ENCODE peak calls at places on chromosomes 1 and 21, in five cellular contexts. L, B, V, A and Z are unnamed samples.
A peak's percentile ranks its signal among the peaks of the same experiment; 100 is the strongest.

GRCh38 chr1:186985889-186986491 is 157.2 kb downstream of the PLA2G4A start:
- DNase-seq in L (peak; percentile 78), B (peak; percentile 64), V (peak; percentile 77), A (peak; percentile 53), Z (peak; percentile 87)

GRCh38 chr1:160354388-160354985 is 11.3 kb downstream of the NCSTN start:
- DNase-seq in L (peak; percentile 18), B (peak; percentile 76), V (peak; percentile 50), A (peak; percentile 14), Z (peak; percentile 20)

GRCh38 chr21:21436012-21436545 is 437.9 kb downstream of the NCAM2 start:
- DNase-seq in L (peak; percentile 49), B (no peak), V (peak; percentile 34), A (peak; percentile 71), Z (peak; percentile 75)

GRCh38 chr1:197837911-197838310 is 62.6 kb upstream of the DENND1B start:
- DNase-seq in L (peak; percentile 17), B (no peak), V (peak; percentile 16), A (peak; percentile 6), Z (no peak)

GRCh38 chr1:54982739-54983138 is 2.3 kb downstream of the TMEM61 start:
- DNase-seq in L (no peak), B (no peak), V (no peak), A (no peak), Z (no peak)

GRCh38 chr1:53657256-53657805 is 81.6 kb downstream of the GLIS1 start:
- DNase-seq in L (no peak), B (no peak), V (no peak), A (no peak), Z (no peak)

GRCh38 chr1:50424045-50424939 is 1.0 kb upstream of the DMRTA2 start:
- DNase-seq in L (no peak), B (peak; percentile 29), V (no peak), A (no peak), Z (no peak)

GRCh38 chr1:30162565-30162964 is 560.8 kb downstream of the MATN1 start:
- DNase-seq in L (no peak), B (no peak), V (no peak), A (no peak), Z (no peak)

GRCh38 chr1:201696217-201696761 is 132.7 kb upstream of the IPO9 start:
- DNase-seq in L (peak; percentile 93), B (no peak), V (peak; percentile 97), A (peak; percentile 95), Z (peak; percentile 87)

GRCh38 chr1:161962094-161962887 is 61.4 kb downstream of the OLFML2B start:
- DNase-seq in L (peak; percentile 87), B (no peak), V (peak; percentile 89), A (peak; percentile 91), Z (peak; percentile 87)

GRCh38 chr1:41673355-41673754 is 188.9 kb upstream of the EDN2 start:
- DNase-seq in L (peak; percentile 64), B (no peak), V (peak; percentile 23), A (peak; percentile 45), Z (peak; percentile 61)

GRCh38 chr1:185956881-185957280 is 222.7 kb downstream of the HMCN1 start:
- DNase-seq in L (no peak), B (no peak), V (no peak), A (peak; percentile 58), Z (no peak)

GRCh38 chr1:50929376-50929958 is 30.6 kb downstream of the FAF1 start:
- DNase-seq in L (peak; percentile 59), B (peak; percentile 16), V (peak; percentile 68), A (peak; percentile 39), Z (peak; percentile 80)

GRCh38 chr1:94095112-94095637 is 25.8 kb downstream of the ABCA4 start:
- DNase-seq in L (peak; percentile 95), B (no peak), V (peak; percentile 89), A (peak; percentile 94), Z (peak; percentile 70)

GRCh38 chr1:14969006-14969405 is 184.5 kb upstream of the TMEM51 start:
- DNase-seq in L (no peak), B (peak; percentile 27), V (peak; percentile 67), A (no peak), Z (no peak)

GRCh38 chr1:218986816-218987215 is 186.9 kb upstream of the LYPLAL1 start:
- DNase-seq in L (no peak), B (no peak), V (no peak), A (no peak), Z (no peak)

GRCh38 chr1:76503100-76503499 is 364.2 kb upstream of the ST6GALNAC5 start:
- DNase-seq in L (no peak), B (peak; percentile 77), V (no peak), A (no peak), Z (no peak)

GRCh38 chr1:76501576-76502219 is 365.6 kb upstream of the ST6GALNAC5 start:
- DNase-seq in L (no peak), B (peak; percentile 84), V (no peak), A (no peak), Z (no peak)

GRCh38 chr1:76500111-76500510 is 367.2 kb upstream of the ST6GALNAC5 start:
- DNase-seq in L (peak; percentile 4), B (no peak), V (no peak), A (no peak), Z (peak; percentile 53)

GRCh38 chr1:76501136-76501535 is 366.1 kb upstream of the ST6GALNAC5 start:
- DNase-seq in L (no peak), B (peak; percentile 66), V (peak; percentile 13), A (peak; percentile 20), Z (peak; percentile 42)
- H3K9ac ChIP-seq in L (no peak overlapping the region), B (no peak overlapping the region), V (no peak overlapping the region), A (no peak overlapping the region), Z (no peak overlapping the region)

DNA sequence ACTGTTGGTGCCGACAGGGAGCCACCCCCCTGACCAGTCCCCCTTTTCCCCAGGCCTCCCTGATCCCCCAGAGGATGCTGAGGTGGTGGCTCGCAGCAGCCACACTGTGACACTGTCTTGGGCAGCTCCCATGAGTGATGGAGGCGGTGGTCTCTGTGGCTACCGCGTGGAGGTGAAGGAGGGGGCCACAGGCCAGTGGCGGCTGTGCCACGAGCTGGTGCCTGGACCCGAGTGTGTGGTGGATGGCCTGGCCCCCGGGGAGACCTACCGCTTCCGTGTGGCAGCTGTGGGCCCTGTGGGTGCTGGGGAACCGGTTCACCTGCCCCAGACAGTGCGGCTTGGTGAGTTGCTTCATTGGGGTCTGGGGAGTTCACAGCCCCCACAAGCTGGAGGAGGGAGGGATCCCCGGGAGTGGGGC is 89.2 kb downstream of the TRIM11 start:
- DNase-seq in L (no peak), B (no peak), V (no peak), A (no peak), Z (no peak)
- H3K9me3 ChIP-seq in L (peaks cover 5% of the 10 kb centered on the region), B (no peaks in the 10 kb centered on the region), V (no peaks in the 10 kb centered on the region), A (no peaks in the 10 kb centered on the region), Z (peaks cover 5% of the 10 kb centered on the region)

DNA sequence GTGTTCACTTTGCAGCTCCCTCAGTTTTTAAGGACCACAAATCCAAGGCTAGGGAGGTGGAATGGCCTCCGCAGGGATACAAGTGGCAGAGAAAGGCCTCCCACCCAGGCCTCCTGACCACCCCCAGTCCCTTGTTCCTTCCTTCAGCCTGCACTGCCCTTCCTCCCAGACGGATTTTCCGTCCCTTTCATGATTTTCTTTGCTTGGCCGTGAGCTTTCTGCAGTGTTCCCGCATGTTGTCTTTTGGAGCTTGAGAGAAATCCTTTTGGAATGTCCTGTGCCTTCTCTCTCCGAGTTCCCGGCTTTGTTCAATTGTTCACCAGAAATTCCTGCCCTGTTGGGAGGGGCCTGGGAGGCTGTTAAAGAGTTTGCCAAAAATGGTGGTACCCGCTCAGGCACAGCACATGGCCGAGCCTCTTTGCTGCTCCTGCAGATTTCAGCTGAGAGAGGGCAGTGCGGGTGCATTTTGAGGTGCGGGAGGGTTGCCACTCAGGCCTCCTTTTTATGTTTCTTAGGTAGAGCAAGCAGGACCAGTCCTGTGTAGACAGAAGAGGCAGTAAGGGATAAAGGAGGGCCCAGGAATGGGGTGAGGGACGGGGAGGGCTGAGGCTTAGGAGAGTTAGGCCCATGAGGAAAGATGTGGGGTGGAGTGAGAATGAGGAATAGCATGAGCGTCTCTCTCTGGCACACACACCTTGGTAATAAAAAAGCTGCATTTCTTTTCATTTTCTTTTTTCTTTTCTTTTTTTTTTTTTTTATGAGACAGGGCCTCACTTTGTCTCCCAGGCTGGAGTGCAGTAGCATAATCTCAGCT is 7.4 kb upstream of the HSPG2 start:
- DNase-seq in L (no peak), B (peak; percentile 94), V (no peak), A (peak; percentile 68), Z (no peak)
- H3K9ac ChIP-seq in L (no peak overlapping the region), B (no peak overlapping the region), V (no peak overlapping the region), A (no peak overlapping the region), Z (no peak overlapping the region)

GRCh38 chr21:24188511-24188910 is 1418.8 kb downstream of the MRPL39 start:
- DNase-seq in L (peak; percentile 57), B (no peak), V (no peak), A (no peak), Z (peak; percentile 2)
- H3K9me3 ChIP-seq in L (no peaks in the 10 kb centered on the region), B (peaks cover 29% of the 10 kb centered on the region), V (peaks cover 10% of the 10 kb centered on the region), A (no peaks in the 10 kb centered on the region), Z (peaks cover 9% of the 10 kb centered on the region)

DNA sequence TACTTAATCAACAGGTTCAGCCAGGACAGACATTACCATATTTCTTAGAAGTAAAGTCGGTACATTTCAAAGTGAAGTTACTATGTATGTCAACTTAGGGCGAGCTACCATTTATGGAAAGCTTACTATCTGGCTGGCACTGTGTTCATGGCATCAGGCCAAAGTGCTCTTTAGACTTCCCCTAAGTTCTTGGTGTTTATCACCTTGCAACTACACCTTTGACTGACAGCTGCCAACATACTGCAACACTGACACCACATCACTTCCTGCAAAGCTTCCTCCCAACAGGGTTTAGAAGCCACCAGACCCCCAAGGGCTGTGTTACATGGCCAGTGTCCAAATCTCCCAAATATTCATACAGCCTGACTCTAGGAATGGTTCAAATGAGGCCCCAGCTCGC is 61.0 kb downstream of the TIAM1 start:
- DNase-seq in L (no peak), B (no peak), V (no peak), A (no peak), Z (no peak)
- H3K9ac ChIP-seq in L (no peak overlapping the region), B (no peak overlapping the region), V (no peak overlapping the region), A (no peak overlapping the region), Z (no peak overlapping the region)

GRCh38 chr1:248136811-248137210 is 8.1 kb upstream of the OR2M5 start:
- DNase-seq in L (no peak), B (no peak), V (no peak), A (no peak), Z (no peak)
- H3K9me3 ChIP-seq in L (peaks cover 5% of the 10 kb centered on the region), B (peaks cover 37% of the 10 kb centered on the region), V (peaks cover 3% of the 10 kb centered on the region), A (no peaks in the 10 kb centered on the region), Z (peaks cover 5% of the 10 kb centered on the region)

GRCh38 chr1:38525343-38525948 is 334.1 kb downstream of the RRAGC start:
- DNase-seq in L (no peak), B (no peak), V (no peak), A (no peak), Z (no peak)

GRCh38 chr1:38526046-38526445 is 333.5 kb downstream of the RRAGC start:
- DNase-seq in L (no peak), B (no peak), V (no peak), A (no peak), Z (no peak)

GRCh38 chr1:38528600-38528999 is 331.0 kb downstream of the RRAGC start:
- DNase-seq in L (no peak), B (no peak), V (no peak), A (no peak), Z (no peak)

GRCh38 chr1:38529337-38529860 is 330.2 kb downstream of the RRAGC start:
- DNase-seq in L (no peak), B (no peak), V (peak; percentile 6), A (no peak), Z (no peak)

DNA sequence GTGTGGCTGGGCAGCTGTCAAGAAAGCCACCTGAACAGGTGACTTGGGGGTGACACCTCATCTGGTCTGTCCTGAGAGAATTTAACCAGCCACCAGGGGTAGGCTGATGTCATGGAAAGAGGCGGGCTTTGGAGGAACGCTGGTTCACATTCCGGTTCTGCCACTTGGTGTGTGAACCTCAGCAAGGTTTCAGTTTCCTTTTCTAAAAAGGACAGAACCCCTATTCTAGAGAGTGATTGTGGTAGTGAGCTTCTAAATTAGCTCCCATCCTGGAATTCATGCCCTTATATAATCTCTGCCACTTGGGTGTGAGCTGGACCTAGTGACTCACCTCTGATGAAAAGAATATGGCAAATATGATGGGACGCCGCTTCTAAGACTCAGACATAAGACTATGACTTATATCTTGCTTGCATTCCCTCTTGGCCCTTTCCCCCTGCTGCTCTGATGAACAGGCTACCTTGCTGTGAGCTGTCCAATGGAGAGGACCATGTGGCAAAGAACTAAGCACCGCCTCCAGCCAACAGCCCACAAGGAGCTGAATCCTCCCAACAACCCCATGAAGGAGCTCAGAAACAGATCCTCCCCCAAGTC is 332.1 kb downstream of the RRAGC start:
- DNase-seq in L (no peak), B (no peak), V (peak; percentile 3), A (no peak), Z (no peak)
- H3K9ac ChIP-seq in L (no peak overlapping the region), B (no peak overlapping the region), V (no peak overlapping the region), A (no peak overlapping the region), Z (no peak overlapping the region)